ENCODE peak calls at places on chromosomes 1 and 21, in seven cellular contexts. B, N, P, H, G, X and Q are unnamed samples.

GRCh38 chr1:18110968-18111367 is 3.4 kb downstream of the IGSF21 start:
- DNase-seq in B (peak), N (no peak), P (no peak), H (peak), G (no peak), X (no peak), Q (no peak)

GRCh38 chr1:191163621-191164020 is 686.0 kb upstream of the BRINP3 start:
- DNase-seq in B (no peak), N (no peak), P (no peak), H (no peak), G (no peak), X (no peak), Q (no peak)

GRCh38 chr1:239744851-239745250 is 346.8 kb upstream of the FMN2 start:
- DNase-seq in B (no peak), N (no peak), P (no peak), H (no peak), G (no peak), X (no peak), Q (no peak)

GRCh38 chr21:39715804-39716397 is 29.1 kb upstream of the IGSF5 start:
- DNase-seq in B (no peak), N (peak), P (peak), H (peak), G (peak), X (peak), Q (peak)

GRCh38 chr1:46708121-46708520 is 10.8 kb downstream of the EFCAB14 start:
- DNase-seq in B (no peak), N (no peak), P (no peak), H (no peak), G (no peak), X (no peak), Q (no peak)

GRCh38 chr1:180301135-180301737 is 71.2 kb downstream of the LHX4 start:
- DNase-seq in B (no peak), N (peak), P (no peak), H (no peak), G (peak), X (no peak), Q (peak)

GRCh38 chr21:22468893-22469292 is 1470.7 kb downstream of the NCAM2 start:
- DNase-seq in B (no peak), N (no peak), P (no peak), H (no peak), G (no peak), X (no peak), Q (no peak)

GRCh38 chr1:210853276-210853675 is 280.7 kb downstream of the KCNH1 start:
- DNase-seq in B (no peak), N (no peak), P (no peak), H (no peak), G (no peak), X (no peak), Q (no peak)

GRCh38 chr1:81760487-81761097 is 40.1 kb upstream of the ADGRL2 start:
- DNase-seq in B (no peak), N (peak), P (no peak), H (no peak), G (peak), X (peak), Q (peak)

GRCh38 chr1:232459087-232459486 is 170.8 kb downstream of the SIPA1L2 start:
- DNase-seq in B (no peak), N (no peak), P (no peak), H (no peak), G (no peak), X (no peak), Q (no peak)
- H3K4me3 ChIP-seq in B (no peak), N (no peak), P (no peak), H (no peak), G (no peak), X (no peak), Q (no peak)

GRCh38 chr1:91546301-91546581 is 45.6 kb downstream of the CDC7 start:
- DNase-seq in B (no peak), N (no peak), P (no peak), H (no peak), G (no peak), X (no peak), Q (no peak)

GRCh38 chr1:91548382-91549040 is 47.9 kb downstream of the CDC7 start:
- DNase-seq in B (no peak), N (no peak), P (no peak), H (no peak), G (no peak), X (no peak), Q (no peak)

GRCh38 chr1:91549041-91549735 is 48.5 kb downstream of the CDC7 start:
- DNase-seq in B (no peak), N (no peak), P (no peak), H (no peak), G (no peak), X (no peak), Q (no peak)

GRCh38 chr1:91545506-91546300 is 45.1 kb downstream of the CDC7 start:
- DNase-seq in B (no peak), N (no peak), P (no peak), H (no peak), G (no peak), X (no peak), Q (no peak)

GRCh38 chr1:91546876-91547275 is 46.2 kb downstream of the CDC7 start:
- DNase-seq in B (no peak), N (no peak), P (no peak), H (no peak), G (no peak), X (no peak), Q (no peak)
- TF ChIP-seq CTCF in B (no peak), N (no peak), P (no peak), H (no peak), G (no peak), X (peak), Q (no peak)

DNA sequence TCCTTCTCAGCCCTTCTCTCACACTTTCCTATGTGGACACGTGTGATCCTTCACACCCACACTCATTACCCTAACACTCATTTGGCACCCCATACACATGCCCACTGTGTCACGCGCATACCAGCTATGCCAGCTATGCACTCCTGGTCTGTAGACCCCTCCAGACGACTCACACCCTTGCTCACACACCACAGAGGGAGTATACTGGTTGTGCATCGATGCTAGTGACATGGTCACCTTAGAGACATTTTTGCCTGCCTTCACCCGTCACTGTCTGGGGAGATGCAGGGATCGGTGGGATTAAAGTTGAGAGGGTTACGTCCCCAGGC is 8.3 kb upstream of the PPM1J start:
- DNase-seq in B (no peak), N (no peak), P (no peak), H (no peak), G (no peak), X (no peak), Q (no peak)
- H3K4me3 ChIP-seq in B (no peak), N (no peak), P (no peak), H (no peak), G (no peak), X (no peak), Q (no peak)

GRCh38 chr1:226066415-226067077 is 4.0 kb downstream of the H3-3A start:
- DNase-seq in B (no peak), N (peak), P (no peak), H (peak), G (peak), X (no peak), Q (peak)

GRCh38 chr1:226073184-226073950 is 10.9 kb downstream of the H3-3A start:
- DNase-seq in B (no peak), N (no peak), P (no peak), H (no peak), G (no peak), X (no peak), Q (no peak)

GRCh38 chr1:226072347-226072746 is 9.8 kb downstream of the H3-3A start:
- DNase-seq in B (no peak), N (no peak), P (no peak), H (no peak), G (no peak), X (no peak), Q (no peak)

GRCh38 chr1:226074046-226074445 is 11.5 kb downstream of the H3-3A start:
- DNase-seq in B (no peak), N (no peak), P (no peak), H (no peak), G (no peak), X (no peak), Q (no peak)

GRCh38 chr1:226069818-226070489 is 7.4 kb downstream of the H3-3A start:
- DNase-seq in B (no peak), N (no peak), P (no peak), H (no peak), G (no peak), X (no peak), Q (no peak)
- TF ChIP-seq CTCF in B (no peak), N (no peak), P (no peak), H (no peak), G (no peak), X (no peak), Q (no peak)

GRCh38 chr1:169113613-169114119 is 7.2 kb downstream of the ATP1B1 start:
- DNase-seq in B (no peak), N (peak), P (no peak), H (peak), G (peak), X (no peak), Q (peak)
- H3K4me3 ChIP-seq in B (no peak), N (no peak), P (no peak), H (no peak), G (no peak), X (peak), Q (no peak)

DNA sequence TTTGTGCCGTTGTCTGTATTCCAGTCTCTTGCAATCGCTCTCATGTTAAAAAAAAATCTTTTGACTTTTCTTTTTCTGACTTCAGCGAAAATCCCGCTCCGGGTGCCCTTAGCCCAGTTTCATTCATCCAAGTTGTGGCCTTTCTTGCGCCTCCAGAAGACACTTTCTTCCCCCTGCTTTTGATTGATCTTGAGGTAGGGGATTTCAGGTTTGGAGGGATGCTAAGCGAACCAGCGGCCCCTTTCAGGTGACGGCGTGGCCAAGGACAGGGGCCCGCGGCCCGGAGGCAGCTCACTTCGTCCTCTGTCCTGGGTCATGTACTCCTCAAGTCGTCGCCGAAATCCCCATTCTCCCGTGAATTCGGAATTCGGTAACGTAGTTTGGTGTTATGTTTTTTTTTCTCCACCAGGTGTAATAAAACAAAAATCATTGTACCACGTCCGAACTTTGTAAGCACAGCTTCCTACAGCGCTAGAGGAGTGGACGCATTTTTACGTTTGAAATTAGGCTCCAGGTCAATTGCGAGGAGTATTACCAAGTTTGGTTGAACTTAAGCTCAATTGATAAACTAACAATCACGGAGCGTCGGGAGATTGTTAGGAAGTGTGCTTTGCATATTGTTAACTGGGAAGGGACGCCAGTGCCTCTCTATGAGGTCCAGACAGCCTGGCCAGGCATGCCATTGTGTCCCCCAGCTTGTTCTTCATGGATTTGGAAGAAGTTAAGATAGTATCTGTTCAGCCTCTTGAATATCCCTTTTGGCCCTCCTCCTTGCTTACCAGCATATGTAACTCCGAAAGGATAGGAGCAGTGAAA is 1.1 kb downstream of the MRPS6 start:
- DNase-seq in B (no peak), N (no peak), P (no peak), H (peak), G (no peak), X (peak), Q (no peak)
- TF ChIP-seq CTCF in B (no peak), N (no peak), P (no peak), H (peak), G (no peak), X (no peak), Q (no peak)

DNA sequence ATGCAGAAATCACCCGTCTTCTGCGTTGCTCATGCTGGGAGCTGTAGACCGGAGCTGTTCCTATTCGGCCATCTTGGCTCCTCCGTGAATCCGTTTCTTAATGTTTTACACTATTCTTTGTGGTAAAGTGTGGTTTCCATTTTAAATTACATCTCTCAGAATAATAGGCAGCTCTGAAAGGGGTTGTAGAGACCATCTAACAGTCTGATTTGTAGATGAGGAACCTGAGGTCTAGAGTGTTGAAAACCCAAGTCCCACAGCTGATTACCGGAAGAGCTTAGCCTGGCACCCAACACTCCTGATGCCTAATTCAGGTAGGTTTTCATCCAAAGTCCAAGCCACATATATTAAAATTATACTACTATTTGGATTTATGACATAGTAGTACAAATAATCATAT is 144.0 kb downstream of the LEPR start:
- DNase-seq in B (no peak), N (no peak), P (no peak), H (no peak), G (no peak), X (no peak), Q (no peak)
- H3K4me3 ChIP-seq in B (no peak), N (no peak), P (no peak), H (peak), G (no peak), X (no peak), Q (no peak)

DNA sequence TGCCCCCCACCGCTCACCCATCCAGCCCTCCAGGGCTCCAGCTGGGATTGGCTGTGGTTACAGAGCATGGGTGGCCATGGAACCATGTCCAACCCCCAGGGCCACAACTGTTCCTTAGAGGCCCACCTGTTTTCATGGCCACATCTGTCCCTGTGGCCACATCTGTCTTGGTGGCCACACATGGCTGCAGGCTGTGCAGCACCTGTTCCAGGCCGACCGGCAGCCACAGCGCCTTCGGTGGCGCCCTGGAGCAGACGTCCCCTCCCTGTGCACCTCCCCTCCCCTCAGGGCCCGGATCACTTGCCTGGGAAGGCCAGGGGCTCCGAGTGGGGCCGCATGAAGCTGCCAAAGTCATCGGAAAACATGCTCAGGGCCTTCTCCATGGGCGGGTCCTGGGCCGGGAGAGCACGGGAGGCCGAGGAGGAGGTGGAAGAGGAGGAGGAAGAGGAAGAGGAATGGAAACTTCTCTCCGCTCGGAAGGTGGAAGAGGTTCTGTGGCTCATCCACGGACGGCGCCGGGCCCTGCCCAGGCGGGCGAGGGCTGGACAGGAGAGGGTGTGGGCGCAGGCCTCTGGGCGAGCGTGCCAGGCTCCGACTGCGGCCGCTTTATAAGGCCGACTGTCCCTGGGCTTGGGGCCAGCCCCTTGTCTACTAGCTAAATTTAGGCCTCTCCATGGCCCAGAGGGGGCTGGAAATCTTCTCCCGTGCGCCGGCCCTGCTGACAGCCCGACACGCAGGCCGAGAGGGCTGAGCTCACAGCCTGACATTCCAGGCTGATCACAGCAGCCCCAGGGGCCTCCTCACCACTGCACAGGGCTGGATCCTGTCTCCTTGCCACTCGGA is at the start of gene HSPB7:
- DNase-seq in B (peak), N (peak), P (peak), H (peak), G (peak), X (peak), Q (peak)
- TF ChIP-seq CTCF in B (no peak), N (no peak), P (no peak), H (peak), G (no peak), X (no peak), Q (no peak)